ENCODE peak calls at places on chromosomes 13 and 19, in nine cellular contexts. J, L, T, X, V, R, O, W and Q are unnamed samples.

GRCh38 chr13:84025828-84026227 is 143.6 kb upstream of the SLITRK1 start:
- DNase-seq in J (no peak), L (no peak), T (no peak), X (no peak), V (no peak), R (no peak), O (no peak), W (no peak), Q (no peak)

GRCh38 chr13:48398450-48399095 is 14.3 kb downstream of the LPAR6 start:
- DNase-seq in J (no peak), L (no peak), T (no peak), X (no peak), V (no peak), R (no peak), O (peak; percentile 8), W (no peak), Q (peak; percentile 79)

GRCh38 chr19:47058621-47059020 is 10.2 kb upstream of the TMEM160 start:
- DNase-seq in J (no peak), L (no peak), T (no peak), X (no peak), V (no peak), R (no peak), O (no peak), W (no peak), Q (no peak)

GRCh38 chr13:42354246-42355117 is 82.5 kb downstream of the AKAP11 start:
- DNase-seq in J (no peak), L (peak; percentile 67), T (peak; percentile 27), X (no peak), V (no peak), R (no peak), O (peak; percentile 75), W (no peak), Q (peak; percentile 11)

GRCh38 chr13:31073859-31074718 is 87.6 kb downstream of the HSPH1 start:
- DNase-seq in J (no peak), L (peak; percentile 44), T (no peak), X (no peak), V (no peak), R (no peak), O (peak; percentile 35), W (no peak), Q (peak; percentile 47)

GRCh38 chr19:5046339-5047039 is 77.6 kb downstream of the KDM4B start:
- DNase-seq in J (no peak), L (no peak), T (no peak), X (peak; percentile 87), V (no peak), R (no peak), O (peak; percentile 70), W (no peak), Q (peak; percentile 38)

GRCh38 chr13:39105110-39105509 is 66.9 kb downstream of the NHLRC3 start:
- DNase-seq in J (no peak), L (peak; percentile 33), T (no peak), X (no peak), V (no peak), R (no peak), O (no peak), W (no peak), Q (no peak)

GRCh38 chr19:49064029-49064629 is 489 bp downstream of the NTF4 start:
- DNase-seq in J (no peak), L (no peak), T (no peak), X (no peak), V (no peak), R (no peak), O (no peak), W (no peak), Q (no peak)

GRCh38 chr13:109646423-109646822 is 140.0 kb downstream of the IRS2 start:
- DNase-seq in J (no peak), L (no peak), T (no peak), X (no peak), V (no peak), R (no peak), O (no peak), W (no peak), Q (no peak)

GRCh38 chr13:51628059-51628852 is 44.0 kb downstream of the WDFY2 start:
- DNase-seq in J (no peak), L (no peak), T (no peak), X (no peak), V (no peak), R (no peak), O (no peak), W (no peak), Q (no peak)

GRCh38 chr13:38417727-38418126 is 68.1 kb downstream of the UFM1 start:
- DNase-seq in J (no peak), L (no peak), T (no peak), X (no peak), V (no peak), R (no peak), O (no peak), W (no peak), Q (no peak)

GRCh38 chr13:109249780-109250528 is 536.4 kb downstream of the IRS2 start:
- DNase-seq in J (no peak), L (no peak), T (no peak), X (no peak), V (no peak), R (no peak), O (no peak), W (no peak), Q (no peak)

GRCh38 chr19:11481777-11482383 is 1.0 kb upstream of the ELAVL3 start:
- DNase-seq in J (peak; percentile 70), L (peak; percentile 92), T (peak; percentile 40), X (peak; percentile 92), V (peak; percentile 49), R (peak; percentile 31), O (peak; percentile 88), W (peak; percentile 53), Q (peak; percentile 45)

GRCh38 chr19:40740747-40741146 is 9.5 kb downstream of the ACTMAP start:
- DNase-seq in J (no peak), L (no peak), T (no peak), X (peak; percentile 86), V (no peak), R (peak; percentile 44), O (no peak), W (no peak), Q (no peak)

GRCh38 chr13:49374585-49375290 is 69.1 kb downstream of the CAB39L start:
- DNase-seq in J (no peak), L (peak; percentile 58), T (no peak), X (peak; percentile 67), V (no peak), R (no peak), O (peak; percentile 67), W (no peak), Q (peak; percentile 88)

GRCh38 chr19:41308450-41309224 is 1.3 kb upstream of the CCDC97 start:
- DNase-seq in J (peak; percentile 94), L (peak; percentile 93), T (peak; percentile 95), X (peak; percentile 84), V (peak; percentile 91), R (peak; percentile 91), O (peak; percentile 96), W (peak; percentile 96), Q (peak; percentile 82)

GRCh38 chr13:32840113-32840512 is 176.1 kb upstream of the KL start:
- DNase-seq in J (no peak), L (no peak), T (no peak), X (no peak), V (no peak), R (no peak), O (no peak), W (no peak), Q (no peak)

GRCh38 chr19:15836595-15837398 is 21.3 kb upstream of the OR10H1 start:
- DNase-seq in J (peak; percentile 95), L (peak; percentile 94), T (peak; percentile 94), X (peak; percentile 97), V (peak; percentile 90), R (peak; percentile 91), O (peak; percentile 92), W (peak; percentile 93), Q (peak; percentile 88)

GRCh38 chr19:36032251-36033104 is at the start of gene CLIP3:
- DNase-seq in J (peak; percentile 75), L (peak; percentile 81), T (peak; percentile 34), X (peak; percentile 100), V (no peak), R (no peak), O (peak; percentile 88), W (peak; percentile 14), Q (no peak)

GRCh38 chr13:85163063-85163462 is 636.2 kb downstream of the SLITRK6 start:
- DNase-seq in J (no peak), L (no peak), T (no peak), X (no peak), V (no peak), R (no peak), O (no peak), W (no peak), Q (no peak)

GRCh38 chr19:6997679-6998445 is 23.4 kb downstream of the MBD3L2B start:
- DNase-seq in J (no peak), L (no peak), T (no peak), X (no peak), V (no peak), R (no peak), O (no peak), W (no peak), Q (peak; percentile 5)

GRCh38 chr13:110680852-110681251 is 25.1 kb downstream of the CARS2 start:
- DNase-seq in J (no peak), L (peak; percentile 21), T (no peak), X (peak; percentile 50), V (no peak), R (no peak), O (peak; percentile 28), W (no peak), Q (no peak)

GRCh38 chr13:111049791-111050538 is 65.1 kb upstream of the ARHGEF7 start:
- DNase-seq in J (peak; percentile 33), L (peak; percentile 52), T (no peak), X (peak; percentile 51), V (no peak), R (no peak), O (peak; percentile 40), W (no peak), Q (no peak)

GRCh38 chr19:39524495-39524894 is 8.2 kb downstream of the EID2B start:
- DNase-seq in J (no peak), L (no peak), T (no peak), X (no peak), V (no peak), R (no peak), O (no peak), W (no peak), Q (no peak)

GRCh38 chr19:45211751-45212381 is 33.3 kb downstream of the BLOC1S3 start:
- DNase-seq in J (peak; percentile 72), L (peak; percentile 35), T (no peak), X (no peak), V (no peak), R (no peak), O (peak; percentile 59), W (no peak), Q (no peak)

GRCh38 chr19:15550847-15551182 is 42.5 kb downstream of the CYP4F22 start:
- DNase-seq in J (no peak), L (no peak), T (peak; percentile 5), X (no peak), V (no peak), R (no peak), O (no peak), W (no peak), Q (no peak)

GRCh38 chr19:7224205-7224833 is 69.9 kb downstream of the INSR start:
- DNase-seq in J (no peak), L (peak; percentile 88), T (no peak), X (peak; percentile 63), V (no peak), R (no peak), O (peak; percentile 84), W (no peak), Q (peak; percentile 80)

GRCh38 chr19:12843999-12844732 is 5.9 kb downstream of the MAST1 start:
- DNase-seq in J (no peak), L (no peak), T (no peak), X (no peak), V (no peak), R (no peak), O (no peak), W (no peak), Q (no peak)

GRCh38 chr13:21242236-21242635 is 65.8 kb downstream of the MRPL57 start:
- DNase-seq in J (no peak), L (no peak), T (no peak), X (no peak), V (no peak), R (no peak), O (no peak), W (no peak), Q (no peak)

GRCh38 chr19:7832009-7832408 is 2.0 kb downstream of the EVI5L start:
- DNase-seq in J (no peak), L (no peak), T (no peak), X (no peak), V (no peak), R (no peak), O (no peak), W (no peak), Q (no peak)

GRCh38 chr19:54462072-54462712 is 1.4 kb downstream of the LENG9 start:
- DNase-seq in J (no peak), L (no peak), T (no peak), X (no peak), V (no peak), R (no peak), O (no peak), W (no peak), Q (no peak)